ENCODE peak calls at places on chromosomes 5 and 9, in seven cellular contexts. K is A549, X is GM12878, O is SK-N-SH, F is K562, B is IMR-90, C is HepG2. G is an unnamed sample.

GRCh38 chr5:7642029-7642428 is 208.9 kb downstream of the CFAP90 start:
- DNase-seq in K (no peak), X (no peak), O (no peak), F (no peak), B (no peak), C (no peak), G (no peak)

GRCh38 chr9:23492126-23493002 is 333.7 kb downstream of the ELAVL2 start:
- DNase-seq in K (peak), X (no peak), O (peak), F (no peak), B (peak), C (peak), G (peak)

GRCh38 chr5:138180183-138180782 is 1.4 kb downstream of the KIF20A start:
- DNase-seq in K (peak), X (peak), O (peak), F (peak), B (peak), C (peak), G (no peak)

GRCh38 chr5:73899055-73899454 is 273.1 kb downstream of the ARHGEF28 start:
- DNase-seq in K (no peak), X (peak), O (peak), F (no peak), B (no peak), C (no peak), G (no peak)

GRCh38 chr9:131668439-131669233 is 71.2 kb downstream of the RAPGEF1 start:
- DNase-seq in K (no peak), X (peak), O (peak), F (peak), B (peak), C (peak), G (no peak)

GRCh38 chr5:34484591-34485228 is 171.4 kb upstream of the RAI14 start:
- DNase-seq in K (no peak), X (no peak), O (no peak), F (no peak), B (peak), C (no peak), G (no peak)

GRCh38 chr9:134358968-134359319 is 32.7 kb downstream of the RXRA start:
- DNase-seq in K (no peak), X (no peak), O (no peak), F (no peak), B (no peak), C (no peak), G (no peak)

GRCh38 chr9:131179561-131180219 is 54.3 kb downstream of the NUP214 start:
- DNase-seq in K (no peak), X (peak), O (no peak), F (no peak), B (peak), C (no peak), G (no peak)

GRCh38 chr5:138979684-138980275 is 104.6 kb upstream of the LRRTM2 start:
- DNase-seq in K (no peak), X (no peak), O (no peak), F (peak), B (no peak), C (no peak), G (peak)

GRCh38 chr9:16180091-16180490 is 627.2 kb downstream of the CCDC171 start:
- DNase-seq in K (no peak), X (no peak), O (no peak), F (no peak), B (no peak), C (no peak), G (no peak)

GRCh38 chr9:19186240-19186639 is 44.3 kb upstream of the DENND4C start:
- DNase-seq in K (no peak), X (no peak), O (no peak), F (no peak), B (no peak), C (no peak), G (no peak)
- TF ChIP-seq RFX5 in K (no peak), X (no peak), O (no peak), F (no peak), B (no peak), C (no peak), G (no peak)

GRCh38 chr5:91159647-91160046 is 223.5 kb downstream of the ARRDC3 start:
- DNase-seq in K (no peak), X (no peak), O (no peak), F (no peak), B (no peak), C (no peak), G (no peak)
- TF ChIP-seq RFX5 in K (no peak), X (no peak), O (no peak), F (no peak), B (no peak), C (no peak), G (no peak)

GRCh38 chr9:116984111-116984510 is 297.0 kb downstream of the TRIM32 start:
- DNase-seq in K (no peak), X (no peak), O (no peak), F (no peak), B (no peak), C (no peak), G (no peak)

GRCh38 chr9:116987902-116988301 is 300.8 kb downstream of the TRIM32 start:
- DNase-seq in K (no peak), X (no peak), O (no peak), F (no peak), B (no peak), C (no peak), G (no peak)

GRCh38 chr9:116990592-116990991 is 303.5 kb downstream of the TRIM32 start:
- DNase-seq in K (no peak), X (no peak), O (no peak), F (no peak), B (no peak), C (no peak), G (no peak)

GRCh38 chr9:116980582-116980981 is 293.5 kb downstream of the TRIM32 start:
- DNase-seq in K (no peak), X (no peak), O (no peak), F (no peak), B (no peak), C (no peak), G (no peak)

GRCh38 chr9:116985636-116986414 is 298.7 kb downstream of the TRIM32 start:
- DNase-seq in K (no peak), X (no peak), O (peak), F (no peak), B (no peak), C (no peak), G (no peak)
- TF ChIP-seq RFX5 in K (no peak), X (no peak), O (no peak), F (no peak), B (no peak), C (no peak), G (no peak)

GRCh38 chr9:95511952-95512750 is 4.6 kb downstream of the PTCH1 start:
- DNase-seq in K (no peak), X (no peak), O (peak), F (peak), B (no peak), C (no peak), G (peak)

GRCh38 chr9:95510610-95511231 is 6.0 kb downstream of the PTCH1 start:
- DNase-seq in K (peak), X (peak), O (peak), F (peak), B (peak), C (peak), G (peak)

GRCh38 chr9:95512751-95513120 is 4.0 kb downstream of the PTCH1 start:
- DNase-seq in K (no peak), X (no peak), O (no peak), F (peak), B (no peak), C (no peak), G (no peak)

GRCh38 chr9:95509851-95510529 is 6.8 kb downstream of the PTCH1 start:
- DNase-seq in K (no peak), X (no peak), O (no peak), F (peak), B (no peak), C (no peak), G (no peak)

GRCh38 chr9:95511232-95511951 is 5.4 kb downstream of the PTCH1 start:
- DNase-seq in K (peak), X (no peak), O (no peak), F (peak), B (peak), C (peak), G (no peak)
- TF ChIP-seq RFX5 in K (no peak), X (no peak), O (no peak), F (no peak), B (no peak), C (no peak), G (no peak)

GRCh38 chr5:36728697-36729543 is 122.5 kb downstream of the SLC1A3 start:
- DNase-seq in K (peak), X (no peak), O (peak), F (peak), B (peak), C (peak), G (no peak)
- TF ChIP-seq RFX5 in K (no peak), X (no peak), O (no peak), F (no peak), B (no peak), C (no peak), G (no peak)

GRCh38 chr5:127739807-127740384 is 36.7 kb downstream of the CCDC192 start:
- DNase-seq in K (no peak), X (no peak), O (no peak), F (peak), B (no peak), C (no peak), G (no peak)
- TF ChIP-seq RFX5 in K (no peak), X (no peak), O (no peak), F (no peak), B (no peak), C (no peak), G (no peak)

DNA sequence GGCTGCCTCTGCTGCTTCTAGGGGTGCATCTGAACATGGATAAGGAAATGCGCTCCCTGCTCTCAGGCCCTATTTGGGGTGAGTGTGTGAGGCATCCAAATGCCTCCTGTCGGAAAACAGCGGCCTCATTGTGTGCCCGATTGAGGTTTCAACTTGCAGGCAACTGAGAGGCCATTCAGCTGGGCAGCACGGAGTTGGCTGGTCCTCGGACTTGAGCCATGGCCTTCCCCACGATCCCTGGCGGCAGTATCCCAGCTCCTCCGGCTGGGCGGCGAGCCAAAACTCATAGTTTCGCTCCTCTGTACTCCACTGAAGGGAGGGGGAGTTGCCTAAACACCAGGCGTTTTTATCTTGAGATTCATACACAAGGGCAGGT is 597.3 kb upstream of the SGCD start:
- DNase-seq in K (no peak), X (no peak), O (peak), F (no peak), B (no peak), C (no peak), G (peak)
- TF ChIP-seq RFX5 in K (no peak), X (no peak), O (no peak), F (no peak), B (no peak), C (no peak), G (no peak)

GRCh38 chr5:177545487-177546261 is 8.7 kb downstream of the FAM193B start:
- DNase-seq in K (no peak), X (no peak), O (no peak), F (no peak), B (peak), C (no peak), G (no peak)

GRCh38 chr5:177542816-177543472 is 11.4 kb downstream of the FAM193B start:
- DNase-seq in K (no peak), X (no peak), O (no peak), F (no peak), B (no peak), C (no peak), G (no peak)

GRCh38 chr5:177547736-177548135 is 6.6 kb downstream of the FAM193B start:
- DNase-seq in K (no peak), X (no peak), O (no peak), F (no peak), B (no peak), C (no peak), G (no peak)

GRCh38 chr5:177550120-177550519 is 4.2 kb downstream of the FAM193B start:
- DNase-seq in K (no peak), X (no peak), O (no peak), F (no peak), B (no peak), C (no peak), G (no peak)

GRCh38 chr5:177546262-177546741 is 8.1 kb downstream of the FAM193B start:
- DNase-seq in K (peak), X (no peak), O (no peak), F (peak), B (peak), C (peak), G (no peak)
- TF ChIP-seq RFX5 in K (no peak), X (no peak), O (no peak), F (no peak), B (no peak), C (no peak), G (no peak)